ENCODE peak calls at places on chromosomes 11 and 22, in six cellular contexts. C, O, D, M, H and A are unnamed samples.
A peak's percentile ranks its signal among the peaks of the same experiment; 100 is the strongest.

GRCh38 chr11:108871152-108871551 is 206.3 kb downstream of the DDX10 start:
- DNase-seq in C (no peak), O (peak; percentile 57), D (peak; percentile 88), M (no peak), H (no peak), A (no peak)

GRCh38 chr22:17929909-17930308 is 94.5 kb downstream of the MICAL3 start:
- DNase-seq in C (no peak), O (no peak), D (no peak), M (no peak), H (no peak), A (no peak)

GRCh38 chr11:86938203-86938899 is 16.8 kb downstream of the FZD4 start:
- DNase-seq in C (no peak), O (no peak), D (no peak), M (no peak), H (no peak), A (no peak)

GRCh38 chr11:27926981-27927481 is 180.9 kb downstream of the KIF18A start:
- DNase-seq in C (no peak), O (peak; percentile 29), D (peak; percentile 72), M (peak; percentile 99), H (no peak), A (no peak)

GRCh38 chr11:117839936-117840813 is 15.6 kb upstream of the FXYD2 start:
- DNase-seq in C (no peak), O (no peak), D (no peak), M (no peak), H (peak; percentile 35), A (no peak)

GRCh38 chr11:833114-833791 is 501 bp downstream of the CD151 start:
- DNase-seq in C (peak; percentile 65), O (peak; percentile 55), D (peak; percentile 42), M (no peak), H (no peak), A (no peak)

GRCh38 chr22:48901324-48901723 is 926.3 kb downstream of the BRD1 start:
- DNase-seq in C (no peak), O (no peak), D (no peak), M (no peak), H (peak; percentile 23), A (no peak)

GRCh38 chr11:19577849-19578619 is 134.6 kb upstream of the NAV2 start:
- DNase-seq in C (peak; percentile 73), O (no peak), D (peak; percentile 60), M (no peak), H (peak; percentile 79), A (no peak)

GRCh38 chr22:47190957-47191323 is 428.5 kb downstream of the TBC1D22A start:
- DNase-seq in C (no peak), O (no peak), D (no peak), M (no peak), H (no peak), A (no peak)

DNA sequence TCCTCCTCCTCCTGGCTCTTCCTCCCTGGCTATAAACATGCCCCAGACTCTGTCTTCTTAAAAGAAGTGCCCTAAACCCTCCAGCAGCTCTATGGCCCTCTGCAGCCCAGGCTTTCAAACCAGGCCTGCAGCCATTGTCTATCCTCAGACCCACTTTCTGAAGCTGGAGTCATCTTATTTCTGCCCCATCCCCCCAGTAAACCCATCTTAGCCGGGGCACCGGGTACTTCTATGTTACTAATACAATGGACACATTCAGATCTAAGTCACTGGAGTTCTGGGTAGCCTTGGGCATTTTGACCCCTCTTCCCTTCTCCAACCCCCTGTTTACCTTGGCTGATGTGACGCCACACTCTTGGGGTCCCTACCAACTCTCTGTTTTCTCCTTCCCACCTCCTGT is 29.7 kb upstream of the CACNG2 start:
- DNase-seq in C (no peak), O (no peak), D (no peak), M (no peak), H (peak; percentile 13), A (no peak)
- H3K4me3 ChIP-seq in C (no peak overlapping the region), O (no peak overlapping the region), D (no peak overlapping the region), M (no peak overlapping the region), H (no peak overlapping the region), A (no peak overlapping the region)

GRCh38 chr11:73249304-73249703 is 22.8 kb upstream of the P2RY6 start:
- DNase-seq in C (no peak), O (peak; percentile 42), D (peak; percentile 23), M (no peak), H (peak; percentile 16), A (peak; percentile 33)

GRCh38 chr11:73248526-73249185 is 23.5 kb upstream of the P2RY6 start:
- DNase-seq in C (no peak), O (no peak), D (no peak), M (no peak), H (peak; percentile 4), A (no peak)

GRCh38 chr11:73249858-73250773 is 22.0 kb upstream of the P2RY6 start:
- DNase-seq in C (no peak), O (no peak), D (no peak), M (no peak), H (peak; percentile 54), A (peak; percentile 46)

GRCh38 chr11:73257342-73258103 is 14.6 kb upstream of the P2RY6 start:
- DNase-seq in C (no peak), O (peak; percentile 77), D (peak; percentile 79), M (peak; percentile 93), H (peak; percentile 85), A (peak; percentile 98)

GRCh38 chr11:73252577-73253191 is 19.5 kb upstream of the P2RY6 start:
- DNase-seq in C (peak; percentile 1), O (peak; percentile 58), D (no peak), M (no peak), H (peak; percentile 33), A (no peak)
- TF ChIP-seq CTCF in C (no peak), O (no peak), D (peak; percentile 8), M (no peak), H (no peak), A (peak; percentile 33)

GRCh38 chr11:118909619-118910308 is 16.0 kb downstream of the BCL9L start:
- DNase-seq in C (no peak), O (no peak), D (no peak), M (no peak), H (no peak), A (no peak)
- H3K4me3 ChIP-seq in C (peak overlapping the region; percentile 46), O (peak overlapping the region; percentile 52), D (peak overlapping the region; percentile 52), M (peak overlapping the region; percentile 55), H (peak overlapping the region; percentile 52), A (peak overlapping the region; percentile 47)

GRCh38 chr11:26030419-26030818 is 301.5 kb upstream of the ANO3 start:
- DNase-seq in C (no peak), O (no peak), D (no peak), M (no peak), H (no peak), A (no peak)

GRCh38 chr11:26025680-26026079 is 306.2 kb upstream of the ANO3 start:
- DNase-seq in C (no peak), O (no peak), D (peak; percentile 41), M (no peak), H (no peak), A (no peak)

GRCh38 chr11:26028294-26028954 is 303.5 kb upstream of the ANO3 start:
- DNase-seq in C (no peak), O (peak; percentile 12), D (peak; percentile 62), M (peak; percentile 9), H (no peak), A (no peak)

GRCh38 chr11:26027887-26028286 is 304.0 kb upstream of the ANO3 start:
- DNase-seq in C (no peak), O (no peak), D (no peak), M (no peak), H (no peak), A (no peak)
- TF ChIP-seq CTCF in C (no peak), O (no peak), D (no peak), M (no peak), H (no peak), A (no peak)

GRCh38 chr11:47391711-47392432 is 13.5 kb upstream of the SPI1 start:
- DNase-seq in C (no peak), O (no peak), D (no peak), M (no peak), H (no peak), A (no peak)
- H3K4me3 ChIP-seq in C (no peak overlapping the region), O (no peak overlapping the region), D (no peak overlapping the region), M (no peak overlapping the region), H (no peak overlapping the region), A (no peak overlapping the region)

GRCh38 chr11:62727833-62728721 is at the start of gene TTC9C:
- DNase-seq in C (peak; percentile 84), O (peak; percentile 98), D (peak; percentile 99), M (peak; percentile 84), H (peak; percentile 94), A (peak; percentile 94)

GRCh38 chr11:62727007-62727832 is at the start of gene HNRNPUL2:
- DNase-seq in C (peak; percentile 99), O (peak; percentile 100), D (peak; percentile 100), M (peak; percentile 92), H (peak; percentile 99), A (peak; percentile 74)

GRCh38 chr11:62737196-62737595 is 8.9 kb downstream of the TTC9C start:
- DNase-seq in C (no peak), O (no peak), D (no peak), M (no peak), H (no peak), A (no peak)

GRCh38 chr11:62732830-62733229 is 4.5 kb downstream of the TTC9C start:
- DNase-seq in C (no peak), O (peak; percentile 56), D (peak; percentile 65), M (no peak), H (no peak), A (no peak)
- TF ChIP-seq CTCF in C (no peak), O (peak; percentile 41), D (peak; percentile 26), M (no peak), H (no peak), A (peak; percentile 34)

GRCh38 chr11:93608280-93608862 is 53.1 kb upstream of the CEP295 start:
- DNase-seq in C (no peak), O (no peak), D (no peak), M (no peak), H (no peak), A (no peak)

GRCh38 chr11:93614111-93614784 is 47.2 kb upstream of the CEP295 start:
- DNase-seq in C (no peak), O (peak; percentile 19), D (no peak), M (no peak), H (no peak), A (no peak)

GRCh38 chr11:93606721-93607120 is 54.8 kb upstream of the CEP295 start:
- DNase-seq in C (no peak), O (no peak), D (no peak), M (no peak), H (no peak), A (no peak)

GRCh38 chr11:93613432-93613831 is 48.0 kb upstream of the CEP295 start:
- DNase-seq in C (no peak), O (no peak), D (no peak), M (no peak), H (no peak), A (no peak)

GRCh38 chr11:93611836-93612677 is 49.4 kb upstream of the CEP295 start:
- DNase-seq in C (no peak), O (no peak), D (no peak), M (no peak), H (no peak), A (peak; percentile 26)
- H3K4me3 ChIP-seq in C (no peak overlapping the region), O (no peak overlapping the region), D (no peak overlapping the region), M (no peak overlapping the region), H (no peak overlapping the region), A (no peak overlapping the region)